ENCODE peak calls at places on chromosomes 1 and 21, in seven cellular contexts. Z is bronchial epithelial cell, K is colonic mucosa, E is HFF-Myc, M is uterus, J is upper lobe of right lung, T is tibial nerve. F is an unnamed sample.

GRCh38 chr1:170623171-170623570 is 40.8 kb upstream of the PRRX1 start:
- DNase-seq in Z (peak; percentile 98), K (no peak), E (peak; percentile 87), M (no peak), J (no peak), T (no peak), F (peak; percentile 88)

GRCh38 chr21:36388835-36389234 is 3.6 kb downstream of the CHAF1B start:
- DNase-seq in Z (peak; percentile 50), K (no peak), E (no peak), M (no peak), J (no peak), T (no peak), F (peak; percentile 49)

GRCh38 chr1:7322283-7322785 is 448.8 kb upstream of the VAMP3 start:
- DNase-seq in Z (no peak), K (no peak), E (no peak), M (no peak), J (no peak), T (no peak), F (no peak)

GRCh38 chr21:32592929-32593502 is 7.7 kb upstream of the TCP10L start:
- DNase-seq in Z (no peak), K (no peak), E (no peak), M (no peak), J (no peak), T (no peak), F (no peak)

GRCh38 chr1:186286615-186287317 is 88.3 kb downstream of the TPR start:
- DNase-seq in Z (no peak), K (no peak), E (peak; percentile 61), M (no peak), J (no peak), T (no peak), F (peak; percentile 38)

GRCh38 chr1:8412183-8412831 is 94.4 kb downstream of the SLC45A1 start:
- DNase-seq in Z (peak; percentile 41), K (no peak), E (peak; percentile 61), M (peak; percentile 82), J (no peak), T (no peak), F (peak; percentile 89)

GRCh38 chr1:210360852-210361477 is 32.3 kb downstream of the HHAT start:
- DNase-seq in Z (peak; percentile 53), K (no peak), E (no peak), M (no peak), J (no peak), T (no peak), F (peak; percentile 82)

GRCh38 chr1:7632126-7632525 is 139.0 kb upstream of the VAMP3 start:
- DNase-seq in Z (no peak), K (no peak), E (no peak), M (no peak), J (no peak), T (no peak), F (no peak)

GRCh38 chr1:170277985-170278384 is 132.2 kb downstream of the NTMT2 start:
- DNase-seq in Z (no peak), K (no peak), E (no peak), M (no peak), J (no peak), T (no peak), F (no peak)

GRCh38 chr1:113455374-113455773 is 65.1 kb downstream of the MAGI3 start:
- DNase-seq in Z (no peak), K (no peak), E (no peak), M (no peak), J (no peak), T (no peak), F (no peak)

GRCh38 chr1:79293611-79294010 is 287.1 kb upstream of the ADGRL4 start:
- DNase-seq in Z (peak; percentile 87), K (no peak), E (no peak), M (no peak), J (no peak), T (no peak), F (peak; percentile 14)

GRCh38 chr21:44466351-44466954 is 11.1 kb downstream of the LRRC3 start:
- DNase-seq in Z (no peak), K (no peak), E (no peak), M (no peak), J (no peak), T (no peak), F (no peak)

GRCh38 chr1:248807067-248807737 is 18.5 kb downstream of the SH3BP5L start:
- DNase-seq in Z (peak; percentile 25), K (peak; percentile 75), E (no peak), M (no peak), J (peak; percentile 77), T (no peak), F (peak; percentile 35)

GRCh38 chr1:196567238-196567637 is 41.0 kb downstream of the KCNT2 start:
- DNase-seq in Z (no peak), K (no peak), E (no peak), M (no peak), J (no peak), T (no peak), F (no peak)

GRCh38 chr1:236458991-236459390 is 64.8 kb upstream of the LGALS8 start:
- DNase-seq in Z (no peak), K (no peak), E (no peak), M (no peak), J (no peak), T (no peak), F (no peak)

GRCh38 chr21:14600569-14601308 is 54.6 kb upstream of the SAMSN1 start:
- DNase-seq in Z (no peak), K (no peak), E (no peak), M (no peak), J (no peak), T (no peak), F (no peak)

GRCh38 chr1:185245466-185245865 is 71.6 kb downstream of the IVNS1ABP start:
- DNase-seq in Z (peak; percentile 16), K (no peak), E (no peak), M (no peak), J (no peak), T (no peak), F (no peak)

GRCh38 chr1:53625049-53625448 is 113.9 kb downstream of the GLIS1 start:
- DNase-seq in Z (no peak), K (no peak), E (no peak), M (no peak), J (peak; percentile 15), T (no peak), F (peak; percentile 53)

GRCh38 chr1:25556791-25557476 is 13.5 kb downstream of the LDLRAP1 start:
- DNase-seq in Z (peak; percentile 83), K (peak; percentile 74), E (no peak), M (no peak), J (no peak), T (no peak), F (no peak)

GRCh38 chr1:117396636-117397035 is 29.4 kb downstream of the MAN1A2 start:
- DNase-seq in Z (no peak), K (no peak), E (no peak), M (no peak), J (no peak), T (no peak), F (no peak)

GRCh38 chr1:232162001-232162400 is 467.9 kb downstream of the SIPA1L2 start:
- DNase-seq in Z (no peak), K (no peak), E (no peak), M (no peak), J (no peak), T (no peak), F (no peak)

GRCh38 chr1:41361028-41361494 is at the start of gene FOXO6:
- DNase-seq in Z (peak; percentile 91), K (peak; percentile 99), E (peak; percentile 88), M (peak; percentile 99), J (peak; percentile 99), T (peak; percentile 98), F (peak; percentile 97)
- TF ChIP-seq CTCF in Z (peak; percentile 24), K (no peak), E (peak; percentile 45), M (peak; percentile 86), J (peak; percentile 47), T (peak; percentile 73), F (peak; percentile 32)

GRCh38 chr1:100757946-100758345 is 38.4 kb downstream of the VCAM1 start:
- DNase-seq in Z (no peak), K (no peak), E (no peak), M (no peak), J (no peak), T (no peak), F (no peak)

GRCh38 chr1:100759188-100759587 is 39.6 kb downstream of the VCAM1 start:
- DNase-seq in Z (no peak), K (no peak), E (no peak), M (no peak), J (no peak), T (no peak), F (no peak)

GRCh38 chr1:100760511-100760910 is 41.0 kb downstream of the VCAM1 start:
- DNase-seq in Z (no peak), K (no peak), E (no peak), M (no peak), J (no peak), T (no peak), F (no peak)

GRCh38 chr1:100767176-100767876 is 47.8 kb downstream of the VCAM1 start:
- DNase-seq in Z (peak; percentile 79), K (no peak), E (no peak), M (no peak), J (no peak), T (no peak), F (peak; percentile 32)

GRCh38 chr1:100762461-100762860 is 42.9 kb downstream of the VCAM1 start:
- DNase-seq in Z (no peak), K (no peak), E (no peak), M (no peak), J (no peak), T (no peak), F (no peak)
- H3K4me3 ChIP-seq in Z (no peak overlapping the region), K (no peak overlapping the region), E (no peak overlapping the region), M (no peak overlapping the region), J (no peak overlapping the region), T (no peak overlapping the region), F (no peak overlapping the region)

GRCh38 chr1:168687796-168688195 is 41.2 kb downstream of the DPT start:
- DNase-seq in Z (peak; percentile 10), K (no peak), E (no peak), M (no peak), J (no peak), T (no peak), F (no peak)
- TF ChIP-seq CTCF in Z (peak; percentile 30), K (no peak), E (no peak), M (no peak), J (no peak), T (no peak), F (no peak)

GRCh38 chr1:156659672-156659993 is 17.6 kb downstream of the NES start:
- DNase-seq in Z (no peak), K (no peak), E (no peak), M (no peak), J (no peak), T (no peak), F (no peak)

GRCh38 chr1:156658945-156659574 is 17.1 kb downstream of the BCAN start:
- DNase-seq in Z (no peak), K (no peak), E (no peak), M (no peak), J (no peak), T (no peak), F (no peak)

GRCh38 chr1:156659994-156660751 is 17.0 kb downstream of the NES start:
- DNase-seq in Z (peak; percentile 86), K (peak; percentile 96), E (peak; percentile 92), M (peak; percentile 98), J (peak; percentile 97), T (peak; percentile 90), F (peak; percentile 97)

GRCh38 chr1:156661932-156662587 is 15.1 kb downstream of the NES start:
- DNase-seq in Z (no peak), K (no peak), E (no peak), M (no peak), J (no peak), T (no peak), F (no peak)

DNA sequence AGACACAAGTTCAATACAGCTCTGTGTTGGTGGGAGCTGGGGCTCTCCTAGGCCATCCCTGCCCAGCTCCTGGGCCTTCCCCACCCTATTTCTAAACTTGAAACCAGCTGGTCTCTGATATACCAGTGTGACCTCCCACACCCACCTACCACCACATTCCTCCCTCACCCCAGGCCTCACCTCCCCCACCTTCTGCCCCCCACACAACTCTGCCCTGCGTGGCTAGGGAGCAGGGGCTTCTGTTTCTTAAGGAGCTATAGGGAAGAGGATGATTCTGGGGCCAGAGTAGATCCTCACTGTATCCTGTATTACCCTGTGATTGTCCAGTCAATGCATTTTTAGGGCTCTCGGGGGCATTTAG is 16.5 kb downstream of the NES start:
- DNase-seq in Z (no peak), K (no peak), E (no peak), M (no peak), J (no peak), T (no peak), F (no peak)
- H3K4me3 ChIP-seq in Z (peak overlapping the region; percentile 21), K (peak overlapping the region; percentile 30), E (peak overlapping the region; percentile 49), M (no peak overlapping the region), J (peak overlapping the region; percentile 21), T (no peak overlapping the region), F (peak overlapping the region; percentile 7)

F was measured in astrocyte of the spinal cord.